ENCODE peak calls at places on chromosomes 12 and 14, in seven cellular contexts. U is BJ, X is HFF-Myc, L is suprapubic skin, H is PC-3, I is AG04450, W is ascending aorta. Z is an unnamed sample.

GRCh38 chr14:105086833-105087307 is 21.6 kb upstream of the GPR132 start:
- DNase-seq in U (no peak), X (no peak), L (peak), H (peak), I (no peak), W (no peak), Z (no peak)

GRCh38 chr14:105492051-105492965 is 1.3 kb downstream of the TEDC1 start:
- DNase-seq in U (no peak), X (no peak), L (no peak), H (no peak), I (no peak), W (peak), Z (no peak)

GRCh38 chr12:10663869-10664268 is 10.0 kb downstream of the STYK1 start:
- DNase-seq in U (no peak), X (no peak), L (no peak), H (peak), I (no peak), W (no peak), Z (no peak)

GRCh38 chr14:23138173-23138535 is 19.1 kb upstream of the CEBPE start:
- DNase-seq in U (no peak), X (no peak), L (no peak), H (no peak), I (no peak), W (no peak), Z (no peak)

GRCh38 chr12:125099407-125099779 is 34.2 kb downstream of the AACS start:
- DNase-seq in U (no peak), X (no peak), L (no peak), H (no peak), I (no peak), W (no peak), Z (no peak)

GRCh38 chr14:29643415-29644206 is 284.0 kb downstream of the PRKD1 start:
- DNase-seq in U (no peak), X (no peak), L (no peak), H (no peak), I (no peak), W (no peak), Z (no peak)

GRCh38 chr12:117587646-117588287 is 226.3 kb upstream of the NOS1 start:
- DNase-seq in U (no peak), X (no peak), L (no peak), H (peak), I (no peak), W (no peak), Z (no peak)

GRCh38 chr12:1629338-1630080 is 478 bp downstream of the WNT5B start:
- DNase-seq in U (no peak), X (no peak), L (no peak), H (no peak), I (no peak), W (no peak), Z (no peak)

GRCh38 chr14:39266589-39266870 is 32.8 kb downstream of the MIA2 start:
- DNase-seq in U (no peak), X (no peak), L (peak), H (no peak), I (no peak), W (no peak), Z (no peak)

GRCh38 chr14:104390941-104391901 is 188.3 kb upstream of the C14orf180 start:
- DNase-seq in U (no peak), X (no peak), L (peak), H (no peak), I (no peak), W (no peak), Z (no peak)

GRCh38 chr12:1896964-1897363 is 21.5 kb downstream of the CACNA2D4 start:
- DNase-seq in U (no peak), X (no peak), L (no peak), H (no peak), I (no peak), W (no peak), Z (no peak)

GRCh38 chr14:65352964-65353530 is 59.5 kb upstream of the FUT8 start:
- DNase-seq in U (no peak), X (no peak), L (no peak), H (peak), I (no peak), W (no peak), Z (no peak)

GRCh38 chr14:43651185-43651787 is 855.8 kb downstream of the FSCB start:
- DNase-seq in U (no peak), X (no peak), L (no peak), H (no peak), I (no peak), W (no peak), Z (no peak)

GRCh38 chr12:39372204-39372925 is 70.6 kb downstream of the KIF21A start:
- DNase-seq in U (no peak), X (no peak), L (no peak), H (no peak), I (no peak), W (no peak), Z (no peak)

GRCh38 chr12:113381237-113381636 is 22.4 kb downstream of the SDS start:
- DNase-seq in U (no peak), X (no peak), L (no peak), H (no peak), I (no peak), W (no peak), Z (no peak)

GRCh38 chr12:53173085-53173715 is 7.3 kb upstream of the ZNF740 start:
- DNase-seq in U (no peak), X (no peak), L (no peak), H (peak), I (no peak), W (no peak), Z (no peak)

GRCh38 chr14:80164991-80165390 is 46.3 kb downstream of the DIO2 start:
- DNase-seq in U (peak), X (no peak), L (no peak), H (peak), I (peak), W (no peak), Z (peak)

GRCh38 chr14:21255385-21256101 is 13.7 kb downstream of the HNRNPC start:
- DNase-seq in U (no peak), X (no peak), L (no peak), H (no peak), I (no peak), W (no peak), Z (no peak)

GRCh38 chr14:65080954-65081747 is 21.2 kb downstream of the MAX start:
- DNase-seq in U (no peak), X (no peak), L (no peak), H (no peak), I (no peak), W (no peak), Z (no peak)

GRCh38 chr12:51873251-51873994 is 14.5 kb upstream of the ANKRD33 start:
- DNase-seq in U (no peak), X (no peak), L (no peak), H (no peak), I (no peak), W (no peak), Z (no peak)

GRCh38 chr14:51310453-51311074 is 70.5 kb downstream of the TMX1 start:
- DNase-seq in U (peak), X (peak), L (no peak), H (no peak), I (peak), W (no peak), Z (no peak)

GRCh38 chr12:21865846-21866245 is 75.4 kb downstream of the ABCC9 start:
- DNase-seq in U (no peak), X (no peak), L (no peak), H (no peak), I (no peak), W (no peak), Z (no peak)

GRCh38 chr12:2619136-2619535 is 175.6 kb upstream of the FKBP4 start:
- DNase-seq in U (no peak), X (no peak), L (no peak), H (no peak), I (no peak), W (no peak), Z (no peak)

GRCh38 chr12:93696462-93696861 is 19.3 kb downstream of the CRADD start:
- DNase-seq in U (no peak), X (no peak), L (no peak), H (no peak), I (no peak), W (no peak), Z (no peak)

GRCh38 chr12:93698307-93699092 is 21.3 kb downstream of the CRADD start:
- DNase-seq in U (no peak), X (no peak), L (no peak), H (peak), I (no peak), W (no peak), Z (no peak)

GRCh38 chr12:93704122-93704521 is 26.9 kb downstream of the CRADD start:
- DNase-seq in U (no peak), X (no peak), L (no peak), H (no peak), I (no peak), W (no peak), Z (no peak)

GRCh38 chr12:93702707-93703305 is 25.6 kb downstream of the CRADD start:
- DNase-seq in U (no peak), X (no peak), L (no peak), H (no peak), I (no peak), W (no peak), Z (no peak)

GRCh38 chr12:93699271-93700141 is 22.3 kb downstream of the CRADD start:
- DNase-seq in U (no peak), X (no peak), L (no peak), H (peak), I (peak), W (no peak), Z (peak)
- H3K4me3 ChIP-seq in U (no peak), X (no peak), L (no peak), H (peak), I (no peak), W (peak), Z (no peak)

GRCh38 chr12:6056406-6057211 is 67.9 kb downstream of the VWF start:
- DNase-seq in U (no peak), X (no peak), L (no peak), H (no peak), I (no peak), W (no peak), Z (no peak)
- H3K4me3 ChIP-seq in U (no peak), X (no peak), L (peak), H (no peak), I (no peak), W (peak), Z (no peak)

GRCh38 chr12:30794591-30795409 is 40.0 kb upstream of the CAPRIN2 start:
- DNase-seq in U (peak), X (no peak), L (no peak), H (peak), I (no peak), W (no peak), Z (no peak)
- H3K4me3 ChIP-seq in U (peak), X (peak), L (peak), H (peak), I (peak), W (peak), Z (peak)

DNA sequence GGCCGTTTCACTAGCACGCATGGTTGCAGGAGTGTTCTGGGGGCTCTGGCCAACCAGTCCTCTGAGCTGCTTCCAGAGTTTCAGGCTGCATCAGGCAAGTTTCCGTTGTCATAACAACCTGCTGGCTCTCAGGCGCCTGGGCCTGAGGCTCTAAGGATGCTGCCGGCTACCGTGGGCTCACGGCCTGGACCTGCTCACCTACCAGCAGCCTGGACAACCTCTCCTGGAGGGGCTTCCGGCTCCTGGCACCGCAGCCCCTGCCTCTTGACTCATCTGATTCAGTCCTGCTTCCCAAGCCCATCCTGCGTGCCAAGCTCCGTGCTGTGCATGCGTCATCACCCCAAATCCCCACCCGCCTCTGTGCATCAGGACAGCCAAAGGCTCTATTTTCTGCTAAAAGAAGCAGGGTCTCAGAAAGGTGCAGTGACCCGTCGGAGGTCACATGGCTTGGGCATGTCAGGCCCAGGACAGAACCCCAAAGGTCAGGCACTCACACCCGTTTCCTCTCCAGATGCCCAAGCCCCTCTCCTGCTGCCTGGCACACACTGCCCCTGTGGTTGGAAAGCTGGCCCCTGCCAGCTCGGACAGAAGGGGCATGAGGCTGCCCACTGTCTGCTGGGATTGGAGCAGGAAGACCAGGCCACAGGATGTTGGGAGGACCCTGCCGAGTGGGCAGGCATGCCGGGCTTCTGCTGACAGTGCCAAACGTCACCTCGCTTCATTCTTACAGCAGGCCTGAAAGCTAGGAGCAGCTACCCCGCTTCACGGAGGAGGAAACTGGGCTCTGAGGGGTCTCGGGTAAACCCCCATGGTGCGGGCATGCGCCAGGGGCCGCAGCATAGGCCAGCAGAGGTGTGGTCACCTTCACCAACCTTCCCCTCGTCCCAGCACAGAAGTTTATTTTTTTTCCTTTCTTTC is 5.7 kb downstream of the BEGAIN start:
- DNase-seq in U (no peak), X (no peak), L (no peak), H (no peak), I (no peak), W (no peak), Z (no peak)
- H3K4me3 ChIP-seq in U (no peak), X (no peak), L (no peak), H (no peak), I (no peak), W (no peak), Z (no peak)

GRCh38 chr12:13255792-13256704 is 59.5 kb downstream of the EMP1 start:
- DNase-seq in U (peak), X (peak), L (peak), H (peak), I (peak), W (peak), Z (peak)
- H3K4me3 ChIP-seq in U (peak), X (peak), L (peak), H (peak), I (peak), W (peak), Z (peak)

DNA sequence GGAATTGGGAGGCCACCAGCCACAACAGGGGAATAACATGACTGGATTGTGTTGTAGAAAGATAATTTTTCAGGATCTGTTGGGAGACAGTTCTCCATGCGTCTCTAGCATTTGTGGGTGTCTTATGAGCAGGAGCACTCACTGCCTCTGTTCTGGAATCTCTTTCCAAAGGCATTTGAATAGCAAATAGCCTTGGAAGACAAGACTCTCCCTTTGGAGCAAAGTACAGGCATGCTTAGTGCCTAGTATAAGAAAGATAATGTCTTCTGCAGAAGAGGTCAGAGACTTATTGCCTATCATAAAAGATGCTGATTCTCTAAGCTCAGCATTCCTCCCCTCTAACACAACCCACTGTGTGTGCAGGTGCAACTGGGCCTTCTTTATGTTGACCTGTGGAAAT is 58.3 kb downstream of the VCPKMT start:
- DNase-seq in U (no peak), X (no peak), L (no peak), H (no peak), I (no peak), W (no peak), Z (no peak)
- H3K4me3 ChIP-seq in U (no peak), X (no peak), L (no peak), H (no peak), I (no peak), W (no peak), Z (no peak)

DNA sequence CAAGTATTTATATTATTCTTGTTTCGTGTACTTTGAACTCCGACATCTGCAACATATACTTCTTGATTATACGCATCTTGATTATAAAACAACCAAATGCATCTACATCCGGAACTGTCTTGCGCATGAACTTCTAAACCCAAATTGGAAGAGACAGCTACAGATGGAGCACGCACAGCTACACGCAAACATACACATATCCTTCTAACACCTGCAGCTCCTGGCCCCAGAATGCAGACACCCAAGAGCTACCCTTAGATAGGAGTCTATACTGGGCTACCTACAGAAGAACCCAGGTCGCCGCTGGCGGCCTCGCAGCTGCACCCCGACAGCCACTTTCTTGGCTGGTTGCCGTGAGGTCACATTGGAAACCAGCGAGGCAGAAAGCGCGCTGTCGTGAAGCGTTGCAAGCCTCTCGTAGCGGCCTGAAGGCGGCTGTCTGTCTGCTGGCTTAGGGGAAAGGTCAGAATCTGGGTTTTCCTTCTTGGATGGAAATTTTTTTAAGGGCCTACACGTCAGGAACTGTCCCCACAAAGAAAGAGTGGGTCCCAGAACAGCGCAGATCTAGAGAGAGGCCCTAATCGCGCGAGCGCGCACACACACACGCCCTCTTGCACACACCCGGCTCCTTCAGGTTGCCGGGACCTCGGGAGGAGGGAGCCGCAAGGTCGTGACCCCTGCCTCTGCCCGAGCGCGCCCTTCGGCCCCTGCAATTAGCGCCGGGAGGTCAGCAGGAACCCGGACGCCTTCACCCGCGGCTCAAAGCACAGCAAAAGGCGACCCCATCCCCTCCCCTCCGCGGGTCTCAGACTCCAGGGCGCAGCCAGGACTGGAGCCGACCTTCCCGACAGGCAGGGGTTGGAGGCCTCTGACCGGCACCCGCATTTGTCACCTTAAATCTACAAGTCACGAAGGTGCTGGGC is 17.0 kb downstream of the TBX3 start:
- DNase-seq in U (no peak), X (peak), L (no peak), H (peak), I (no peak), W (no peak), Z (no peak)
- H3K4me3 ChIP-seq in U (peak), X (peak), L (no peak), H (peak), I (no peak), W (no peak), Z (no peak)

DNA sequence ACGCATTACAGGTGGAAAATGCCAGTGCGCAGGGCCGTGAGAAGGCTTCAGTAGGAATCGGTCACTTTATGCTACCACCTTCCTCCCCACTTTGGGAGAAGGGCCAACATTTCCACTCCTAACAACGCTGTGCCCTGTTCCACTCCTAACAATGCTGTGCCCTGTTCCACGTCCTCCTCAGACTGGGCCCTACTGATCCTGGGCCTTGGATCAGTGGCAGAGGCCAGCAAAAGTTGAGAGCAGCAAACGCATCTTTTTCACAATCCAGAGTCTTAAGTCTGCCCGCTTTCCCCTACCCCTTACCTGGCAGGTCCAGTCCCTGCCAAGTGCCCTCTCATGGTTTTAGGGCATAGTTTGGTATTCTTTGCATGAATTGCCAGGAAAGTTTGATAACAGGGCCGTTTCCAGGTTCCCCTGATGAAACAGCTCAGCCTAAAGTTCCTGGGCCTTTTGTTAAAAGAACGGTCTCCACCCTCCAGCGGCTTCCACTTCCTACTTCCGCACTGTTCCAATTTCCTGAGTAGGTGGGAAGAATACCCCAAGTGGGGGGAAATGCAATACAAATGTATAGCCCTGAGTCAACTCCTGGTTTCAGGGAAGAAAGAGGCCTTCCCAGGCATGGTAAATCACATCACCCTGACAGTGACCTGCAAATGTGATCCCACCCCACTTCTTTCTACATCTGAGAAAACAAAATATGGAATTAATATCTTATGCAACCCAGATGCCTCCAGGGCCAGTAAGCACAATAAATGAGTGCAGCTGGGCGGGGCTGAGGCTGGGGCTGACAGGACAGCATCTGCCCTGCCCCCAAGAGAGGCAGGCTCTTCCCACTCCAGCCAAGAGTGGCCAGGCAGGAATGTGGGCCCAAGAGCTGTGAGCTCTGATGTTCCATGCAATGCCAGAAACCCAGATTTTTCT is 15.0 kb downstream of the KCTD10 start:
- DNase-seq in U (peak), X (peak), L (peak), H (peak), I (peak), W (no peak), Z (peak)
- H3K4me3 ChIP-seq in U (no peak), X (peak), L (peak), H (peak), I (peak), W (no peak), Z (no peak)

GRCh38 chr12:49347307-49348237 is 884 bp downstream of the DNAJC22 start:
- DNase-seq in U (no peak), X (no peak), L (peak), H (peak), I (peak), W (no peak), Z (no peak)
- H3K4me3 ChIP-seq in U (peak), X (peak), L (peak), H (peak), I (peak), W (peak), Z (peak)